ENCODE peak calls at places on chromosomes 4 and X, in nine cellular contexts. U, G, P, T, F, N, Y, X and D are unnamed samples.

GRCh38 chr4:37902738-37903693 is 12.1 kb downstream of the TBC1D1 start:
- DNase-seq in U (no peak), G (no peak), P (no peak), T (no peak), F (no peak), N (no peak), Y (no peak), X (no peak), D (no peak)

GRCh38 chr4:110653602-110654253 is 30.9 kb upstream of the PITX2 start:
- DNase-seq in U (no peak), G (no peak), P (no peak), T (no peak), F (no peak), N (no peak), Y (no peak), X (no peak), D (no peak)

GRCh38 chr4:142416711-142417275 is 429.3 kb downstream of the INPP4B start:
- DNase-seq in U (no peak), G (no peak), P (no peak), T (no peak), F (peak; percentile 91), N (no peak), Y (no peak), X (no peak), D (no peak)

GRCh38 chr4:183468210-183469095 is 24.0 kb downstream of the CDKN2AIP start:
- DNase-seq in U (no peak), G (no peak), P (no peak), T (no peak), F (peak; percentile 76), N (no peak), Y (no peak), X (no peak), D (no peak)

GRCh38 chr4:113869743-113870375 is 108.3 kb upstream of the CAMK2D start:
- DNase-seq in U (no peak), G (no peak), P (peak; percentile 8), T (no peak), F (peak; percentile 88), N (no peak), Y (no peak), X (no peak), D (no peak)

GRCh38 chr4:3115637-3116300 is 41.3 kb downstream of the HTT start:
- DNase-seq in U (no peak), G (no peak), P (no peak), T (no peak), F (no peak), N (no peak), Y (no peak), X (no peak), D (no peak)

GRCh38 chrX:56765816-56766553 is 36.9 kb downstream of the NBDY start:
- DNase-seq in U (no peak), G (no peak), P (no peak), T (no peak), F (no peak), N (no peak), Y (peak; percentile 29), X (no peak), D (no peak)

GRCh38 chr4:3082915-3083515 is 8.5 kb downstream of the HTT start:
- DNase-seq in U (no peak), G (no peak), P (no peak), T (no peak), F (no peak), N (no peak), Y (no peak), X (no peak), D (no peak)

GRCh38 chr4:140893939-140894338 is 137.8 kb upstream of the TBC1D9 start:
- DNase-seq in U (peak; percentile 53), G (no peak), P (no peak), T (no peak), F (no peak), N (no peak), Y (no peak), X (peak; percentile 24), D (no peak)

GRCh38 chr4:122733805-122734155 is 1.3 kb downstream of the BBS12 start:
- DNase-seq in U (no peak), G (no peak), P (no peak), T (no peak), F (no peak), N (no peak), Y (no peak), X (no peak), D (no peak)

GRCh38 chrX:31461266-31461665 is 389.4 kb upstream of the FTHL17 start:
- DNase-seq in U (no peak), G (no peak), P (no peak), T (no peak), F (peak; percentile 65), N (no peak), Y (no peak), X (no peak), D (no peak)

GRCh38 chrX:150842198-150842553 is 56.3 kb downstream of the CD99L2 start:
- DNase-seq in U (no peak), G (no peak), P (no peak), T (no peak), F (no peak), N (no peak), Y (no peak), X (no peak), D (no peak)

GRCh38 chrX:56785442-56785841 is 56.4 kb downstream of the NBDY start:
- DNase-seq in U (no peak), G (no peak), P (no peak), T (no peak), F (no peak), N (no peak), Y (no peak), X (no peak), D (no peak)

GRCh38 chrX:56219702-56220101 is 12.5 kb upstream of the KLF8 start:
- DNase-seq in U (no peak), G (no peak), P (no peak), T (no peak), F (peak; percentile 28), N (peak; percentile 26), Y (no peak), X (no peak), D (no peak)

GRCh38 chrX:21745756-21746155 is 12.2 kb downstream of the SMPX start:
- DNase-seq in U (no peak), G (no peak), P (no peak), T (peak; percentile 25), F (no peak), N (peak; percentile 41), Y (peak; percentile 36), X (no peak), D (peak; percentile 59)

GRCh38 chr4:184504385-184504784 is 30.0 kb upstream of the IRF2 start:
- DNase-seq in U (no peak), G (no peak), P (no peak), T (no peak), F (no peak), N (no peak), Y (no peak), X (no peak), D (no peak)

GRCh38 chr4:184510431-184510830 is 36.1 kb upstream of the IRF2 start:
- DNase-seq in U (no peak), G (no peak), P (no peak), T (no peak), F (no peak), N (no peak), Y (no peak), X (no peak), D (no peak)

GRCh38 chr4:184503869-184504300 is 29.5 kb upstream of the IRF2 start:
- DNase-seq in U (no peak), G (no peak), P (no peak), T (no peak), F (peak; percentile 21), N (no peak), Y (no peak), X (no peak), D (no peak)

GRCh38 chr4:184511156-184511555 is 36.8 kb upstream of the IRF2 start:
- DNase-seq in U (no peak), G (no peak), P (no peak), T (no peak), F (no peak), N (no peak), Y (no peak), X (no peak), D (no peak)

GRCh38 chr4:184506527-184507121 is 32.3 kb upstream of the IRF2 start:
- DNase-seq in U (no peak), G (no peak), P (no peak), T (no peak), F (no peak), N (peak; percentile 50), Y (no peak), X (no peak), D (no peak)
- TF ChIP-seq CTCF in U (peak; percentile 34), G (peak; percentile 37), P (no peak), T (no peak), F (peak; percentile 26), N (no peak), Y (no peak), X (peak; percentile 25), D (peak; percentile 40)

GRCh38 chrX:53073115-53073581 is 9.0 kb upstream of the TSPYL2 start:
- DNase-seq in U (no peak), G (no peak), P (no peak), T (no peak), F (no peak), N (peak; percentile 33), Y (no peak), X (no peak), D (no peak)
- TF ChIP-seq CTCF in U (no peak), G (no peak), P (no peak), T (no peak), F (no peak), N (no peak), Y (no peak), X (no peak), D (no peak)

GRCh38 chr4:8225290-8225625 is 26.2 kb downstream of the SH3TC1 start:
- DNase-seq in U (no peak), G (no peak), P (no peak), T (no peak), F (no peak), N (no peak), Y (no peak), X (no peak), D (no peak)
- TF ChIP-seq CTCF in U (no peak), G (no peak), P (no peak), T (no peak), F (no peak), N (no peak), Y (no peak), X (no peak), D (no peak)

GRCh38 chr4:5749568-5749967 is 38.6 kb downstream of the EVC start:
- DNase-seq in U (no peak), G (no peak), P (no peak), T (no peak), F (no peak), N (no peak), Y (no peak), X (no peak), D (no peak)

GRCh38 chr4:5750052-5750950 is 39.3 kb downstream of the EVC start:
- DNase-seq in U (no peak), G (no peak), P (no peak), T (no peak), F (no peak), N (no peak), Y (no peak), X (no peak), D (no peak)

GRCh38 chr4:5751918-5752802 is 41.2 kb downstream of the EVC start:
- DNase-seq in U (no peak), G (no peak), P (no peak), T (peak; percentile 73), F (no peak), N (peak; percentile 87), Y (no peak), X (no peak), D (no peak)

GRCh38 chr4:5752803-5753184 is 41.8 kb downstream of the EVC start:
- DNase-seq in U (no peak), G (no peak), P (no peak), T (no peak), F (no peak), N (no peak), Y (no peak), X (no peak), D (no peak)

GRCh38 chr4:5751073-5751917 is 40.3 kb downstream of the EVC start:
- DNase-seq in U (peak; percentile 61), G (no peak), P (no peak), T (no peak), F (peak; percentile 15), N (peak; percentile 23), Y (no peak), X (no peak), D (no peak)
- TF ChIP-seq CTCF in U (no peak), G (no peak), P (no peak), T (no peak), F (no peak), N (no peak), Y (no peak), X (no peak), D (no peak)